ENCODE peak calls at places on chromosomes 1 and 21, in six cellular contexts. L is kidney; U is effector memory CD4-positive, alpha-beta T cell; A is heart left ventricle; B is NT2/D1; N is naive thymus-derived CD4-positive, alpha-beta T cell. K is an unnamed sample.

GRCh38 chr1:92464588-92465255 is 22.0 kb downstream of the GFI1 start:
- DNase-seq in U (no peak), L (no peak), B (no peak), A (no peak), N (no peak), K (no peak)

GRCh38 chr1:41313661-41314131 is 47.5 kb upstream of the FOXO6 start:
- DNase-seq in A (no peak), N (no peak), L (no peak), U (no peak), B (peak), K (no peak)

GRCh38 chr1:200738733-200739498 is at the start of gene CAMSAP2:
- DNase-seq in A (peak), B (peak), N (peak), L (peak), U (peak), K (peak)

GRCh38 chr1:160149235-160149634 is 2.2 kb upstream of the ATP1A4 start:
- DNase-seq in U (no peak), L (no peak), B (no peak), N (no peak), A (no peak), K (no peak)

GRCh38 chr21:33412832-33413519 is 9.8 kb downstream of the IFNGR2 start:
- DNase-seq in U (no peak), L (peak), B (no peak), N (no peak), A (no peak), K (no peak)

GRCh38 chr1:25469177-25469576 is 38.5 kb downstream of the MACO1 start:
- DNase-seq in U (no peak), A (no peak), N (no peak), L (no peak), B (no peak), K (no peak)

GRCh38 chr1:156122519-156123355 is 8.2 kb downstream of the LMNA start:
- DNase-seq in B (no peak), N (no peak), U (peak), A (peak), L (peak), K (no peak)

GRCh38 chr1:3066826-3067225 is 2.2 kb upstream of the PRDM16 start:
- DNase-seq in A (peak), B (no peak), U (no peak), L (peak), N (no peak), K (no peak)

GRCh38 chr1:225567789-225568188 is 85.1 kb downstream of the ENAH start:
- DNase-seq in U (no peak), L (no peak), N (no peak), A (no peak), B (no peak), K (no peak)

GRCh38 chr21:42073140-42074099 is 2.3 kb downstream of the UMODL1 start:
- DNase-seq in L (peak), N (no peak), B (no peak), U (no peak), A (no peak), K (no peak)

GRCh38 chr1:230509281-230509977 is 83.3 kb upstream of the PGBD5 start:
- DNase-seq in N (no peak), L (no peak), U (no peak), A (peak), B (no peak), K (no peak)

GRCh38 chr1:31783846-31784245 is 19.7 kb upstream of the ADGRB2 start:
- DNase-seq in L (peak), N (no peak), U (no peak), B (no peak), A (no peak), K (no peak)

GRCh38 chr1:191575180-191575579 is 583.1 kb upstream of the RGS18 start:
- DNase-seq in A (no peak), B (no peak), L (no peak), U (no peak), N (no peak), K (no peak)

GRCh38 chr1:202291961-202292712 is 49.6 kb downstream of the UBE2T start:
- DNase-seq in B (no peak), L (no peak), A (peak), U (no peak), N (no peak), K (no peak)

GRCh38 chr1:185155600-185156320 is 993 bp downstream of the TRMT1L start:
- DNase-seq in L (no peak), A (no peak), N (peak), U (no peak), B (no peak), K (peak)

GRCh38 chr1:215600867-215601266 is 33.8 kb downstream of the KCTD3 start:
- DNase-seq in B (no peak), A (no peak), L (no peak), N (no peak), U (no peak), K (no peak)

GRCh38 chr1:217897121-217897520 is 266.0 kb downstream of the SPATA17 start:
- DNase-seq in L (no peak), U (no peak), B (no peak), A (no peak), N (no peak), K (no peak)

GRCh38 chr1:206442101-206442500 is 28.2 kb upstream of the IKBKE start:
- DNase-seq in A (no peak), U (no peak), B (no peak), N (no peak), L (no peak), K (no peak)

GRCh38 chr1:230145505-230145899 is 78.5 kb downstream of the GALNT2 start:
- DNase-seq in N (no peak), L (no peak), A (no peak), B (no peak), U (no peak), K (no peak)

GRCh38 chr1:13701274-13701650 is 1.3 kb downstream of the PRDM2 start:
- DNase-seq in B (no peak), U (no peak), L (no peak), N (no peak), A (no peak), K (peak)

GRCh38 chr1:5165747-5166146 is 511.3 kb downstream of the AJAP1 start:
- DNase-seq in U (no peak), A (no peak), N (no peak), B (no peak), L (no peak), K (no peak)

GRCh38 chr1:152479792-152480595 is 30.6 kb upstream of the LCE5A start:
- DNase-seq in A (no peak), U (peak), N (peak), L (no peak), B (peak), K (no peak)

GRCh38 chr1:230883964-230884363 is 15.6 kb upstream of the C1orf198 start:
- DNase-seq in N (no peak), L (no peak), A (no peak), U (no peak), B (no peak), K (no peak)

GRCh38 chr1:96633695-96634094 is 87.9 kb upstream of the PTBP2 start:
- DNase-seq in U (no peak), N (no peak), L (no peak), B (no peak), A (no peak), K (no peak)

GRCh38 chr1:165185161-165185889 is 171.2 kb downstream of the LMX1A start:
- DNase-seq in N (no peak), L (no peak), B (no peak), U (no peak), A (no peak), K (no peak)

GRCh38 chr1:81330111-81330510 is 470.6 kb upstream of the ADGRL2 start:
- DNase-seq in N (no peak), U (no peak), A (no peak), B (no peak), L (no peak), K (no peak)

GRCh38 chr1:118989006-118989736 is 1.0 kb upstream of the TBX15 start:
- DNase-seq in N (no peak), U (no peak), B (no peak), A (no peak), L (no peak), K (no peak)

GRCh38 chr1:151547119-151547899 is 7.2 kb downstream of the TUFT1 start:
- DNase-seq in A (peak), U (no peak), L (peak), B (peak), N (no peak), K (no peak)

GRCh38 chr1:30144831-30145230 is 578.6 kb downstream of the MATN1 start:
- DNase-seq in N (no peak), A (no peak), U (no peak), L (no peak), B (no peak), K (no peak)

GRCh38 chr1:206776239-206776638 is 3.9 kb upstream of the IL10 start:
- DNase-seq in N (no peak), L (no peak), B (no peak), U (no peak), A (no peak), K (no peak)

GRCh38 chr21:37787456-37787855 is 128.8 kb downstream of the KCNJ6 start:
- DNase-seq in N (no peak), B (peak), L (no peak), U (no peak), A (no peak), K (no peak)

GRCh38 chr1:172874950-172875349 is 175.8 kb downstream of the TNFSF18 start:
- DNase-seq in A (no peak), N (no peak), U (no peak), L (no peak), B (no peak), K (no peak)

GRCh38 chr21:14382486-14382834 is 486 bp downstream of the HSPA13 start:
- DNase-seq in U (no peak), A (peak), L (no peak), N (no peak), B (peak), K (no peak)

GRCh38 chr1:41341756-41342562 is 19.3 kb upstream of the FOXO6 start:
- DNase-seq in B (peak), N (no peak), L (no peak), A (peak), U (no peak), K (no peak)

GRCh38 chr1:2098839-2099785 is 48.9 kb downstream of the PRKCZ start:
- DNase-seq in U (no peak), B (no peak), L (peak), A (peak), N (no peak), K (no peak)

GRCh38 chr1:92537333-92537884 is 50.7 kb upstream of the GFI1 start:
- DNase-seq in B (no peak), L (no peak), U (no peak), A (no peak), N (no peak), K (no peak)

GRCh38 chr1:910311-910880 is 13.3 kb upstream of the SAMD11 start:
- DNase-seq in A (peak), U (no peak), B (no peak), N (no peak), L (peak), K (peak)
- H3K4me3 ChIP-seq in A (no peak), U (no peak), B (no peak), N (no peak), L (no peak), K (no peak)

DNA sequence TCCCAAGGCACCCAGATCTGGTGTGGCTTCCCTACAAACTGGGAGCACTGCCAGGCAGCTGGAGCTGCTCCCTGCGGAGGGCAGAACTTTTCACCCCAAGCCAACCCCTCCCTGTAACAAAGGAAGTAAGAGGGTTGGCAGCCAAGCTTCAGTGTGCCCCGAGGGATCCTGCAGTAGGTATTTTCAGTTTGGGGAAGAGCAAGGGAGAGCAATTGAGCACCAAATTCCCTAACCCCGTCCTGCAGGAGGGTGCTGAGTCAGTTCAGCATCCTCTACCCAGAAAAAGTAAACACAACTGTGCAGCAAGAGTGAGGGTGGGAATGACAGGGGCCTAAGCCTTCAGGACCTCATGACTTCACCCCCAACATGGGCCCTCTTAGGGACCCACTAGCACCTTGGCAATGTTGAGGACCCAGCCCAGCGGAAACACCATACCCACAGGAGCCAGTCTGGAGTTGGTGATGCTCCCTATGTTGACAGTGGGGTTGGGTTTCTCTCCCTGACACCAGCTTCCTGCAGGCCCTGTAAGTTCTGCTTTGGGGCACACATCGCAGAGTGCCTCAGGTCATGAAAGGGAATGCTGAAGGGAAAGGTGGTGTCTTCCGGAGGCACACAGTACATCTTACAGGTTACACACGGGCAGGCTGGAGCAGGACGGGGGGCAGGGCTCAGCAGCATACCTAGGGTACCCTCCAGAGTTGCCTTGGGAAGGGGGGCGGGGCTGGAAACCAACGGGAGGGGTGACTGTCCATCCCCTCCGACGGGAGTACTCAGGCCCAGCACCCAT is 14.8 kb downstream of the SH3BP5L start:
- DNase-seq in U (no peak), B (no peak), N (no peak), L (no peak), A (no peak), K (no peak)
- H3K4me3 ChIP-seq in U (no peak), B (no peak), N (no peak), L (no peak), A (no peak), K (no peak)

GRCh38 chr1:74593887-74594866 is 79.4 kb downstream of the ERICH3 start:
- DNase-seq in N (no peak), U (no peak), A (no peak), B (no peak), L (no peak), K (no peak)
- H3K4me3 ChIP-seq in N (no peak), U (no peak), A (no peak), B (no peak), L (no peak), K (no peak)

GRCh38 chr21:32387151-32387550 is 5.7 kb downstream of the URB1 start:
- DNase-seq in N (no peak), A (no peak), U (no peak), L (no peak), B (no peak), K (no peak)

GRCh38 chr21:32391755-32392154 is 1.1 kb downstream of the URB1 start:
- DNase-seq in B (no peak), A (no peak), U (no peak), L (no peak), N (no peak), K (no peak)

GRCh38 chr21:32386195-32386870 is 6.5 kb downstream of the URB1 start:
- DNase-seq in L (no peak), N (no peak), B (no peak), U (no peak), A (peak), K (no peak)

GRCh38 chr21:32389337-32390015 is 3.3 kb downstream of the URB1 start:
- DNase-seq in N (no peak), A (no peak), L (no peak), U (no peak), B (no peak), K (no peak)

GRCh38 chr21:32388306-32388705 is 4.5 kb downstream of the URB1 start:
- DNase-seq in B (no peak), A (no peak), L (no peak), N (no peak), U (no peak), K (no peak)
- H3K4me3 ChIP-seq in B (no peak), A (no peak), L (no peak), N (no peak), U (no peak), K (no peak)

GRCh38 chr1:51623450-51623849 is 6.6 kb downstream of the OSBPL9 start:
- DNase-seq in A (no peak), U (no peak), B (no peak), L (no peak), N (no peak), K (no peak)

GRCh38 chr1:51623025-51623424 is 6.1 kb downstream of the OSBPL9 start:
- DNase-seq in U (no peak), N (no peak), L (no peak), B (no peak), A (no peak), K (no peak)

GRCh38 chr1:51621161-51621560 is 4.3 kb downstream of the OSBPL9 start:
- DNase-seq in A (no peak), N (no peak), B (no peak), L (no peak), U (no peak), K (no peak)

GRCh38 chr1:51621841-51622454 is 5.1 kb downstream of the OSBPL9 start:
- DNase-seq in A (no peak), L (no peak), B (no peak), N (no peak), U (no peak), K (no peak)

GRCh38 chr1:51622455-51622913 is 5.6 kb downstream of the OSBPL9 start:
- DNase-seq in N (no peak), U (no peak), L (no peak), B (peak), A (peak), K (no peak)
- H3K4me3 ChIP-seq in N (no peak), U (no peak), L (no peak), B (no peak), A (no peak), K (no peak)

DNA sequence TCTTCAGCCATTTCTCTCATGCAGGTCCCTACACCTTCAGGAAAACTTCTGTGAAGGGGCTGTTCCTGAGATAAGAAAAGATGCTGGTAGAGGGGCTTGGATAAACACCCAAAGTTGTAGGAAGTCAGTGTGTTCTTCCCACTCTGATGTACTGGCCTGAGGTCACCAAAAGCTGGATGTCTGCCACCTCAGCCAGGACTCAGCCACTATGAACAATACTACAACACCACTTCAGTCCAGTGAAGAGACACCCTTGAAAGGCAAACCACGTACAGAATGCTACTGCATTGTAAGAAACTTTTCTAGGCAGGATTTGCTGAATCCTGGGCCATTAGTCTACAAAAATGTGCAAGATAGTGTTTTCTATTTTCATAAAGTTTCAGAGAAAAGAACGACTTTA is 2.4 kb downstream of the PTPN14 start:
- DNase-seq in A (peak), N (no peak), U (no peak), L (no peak), B (no peak), K (no peak)
- H3K4me3 ChIP-seq in A (no peak), N (no peak), U (no peak), L (no peak), B (no peak), K (no peak)

K was measured in GM06990.